ENCODE peak calls at places on chromosomes 7 and 10, in nine cellular contexts. I is right cardiac atrium, D is Karpas-422, W is PC-3, O is upper lobe of right lung, B is psoas muscle, H is AG04450, U is BE2C, X is mammary epithelial cell. L is an unnamed sample.

GRCh38 chr7:26379711-26380110 is 88.0 kb downstream of the SNX10 start:
- DNase-seq in D (no peak), H (no peak), W (no peak), U (no peak), B (no peak), X (no peak), O (no peak), I (no peak), L (no peak)

GRCh38 chr7:97018775-97019535 is 5.7 kb downstream of the DLX5 start:
- DNase-seq in H (no peak), I (no peak), D (no peak), U (no peak), X (no peak), B (no peak), O (no peak), W (no peak), L (no peak)

GRCh38 chr7:56063882-56064625 is at the start of gene SUMF2:
- DNase-seq in W (peak; percentile 85), U (peak; percentile 93), I (peak; percentile 98), X (peak; percentile 80), H (peak; percentile 58), D (peak; percentile 95), O (peak; percentile 97), B (peak; percentile 96), L (peak; percentile 87)

GRCh38 chr10:121648078-121648477 is 49.8 kb upstream of the FGFR2 start:
- DNase-seq in H (no peak), B (no peak), U (no peak), X (no peak), I (no peak), D (no peak), W (no peak), O (peak; percentile 40), L (no peak)

GRCh38 chr10:17989908-17990767 is 38.4 kb downstream of the SLC39A12 start:
- DNase-seq in I (no peak), U (no peak), D (peak; percentile 74), X (peak; percentile 84), H (no peak), B (no peak), W (peak; percentile 79), O (no peak), L (no peak)

GRCh38 chr7:50302486-50303081 is 1.9 kb upstream of the IKZF1 start:
- DNase-seq in B (no peak), D (no peak), U (no peak), W (no peak), I (no peak), H (no peak), X (no peak), O (no peak), L (no peak)

GRCh38 chr10:119301397-119301796 is 94.0 kb downstream of the GRK5 start:
- DNase-seq in O (no peak), W (no peak), D (peak; percentile 56), U (no peak), I (no peak), B (no peak), X (no peak), H (no peak), L (no peak)

GRCh38 chr7:147759327-147759943 is 831.1 kb upstream of the C7orf33 start:
- DNase-seq in O (no peak), X (no peak), I (no peak), D (no peak), W (no peak), H (no peak), B (no peak), U (no peak), L (no peak)

GRCh38 chr10:95788830-95789229 is 32.9 kb downstream of the ENTPD1 start:
- DNase-seq in X (no peak), B (no peak), H (peak; percentile 34), W (no peak), U (no peak), D (no peak), O (no peak), I (no peak), L (no peak)

GRCh38 chr7:128110641-128111365 is 79.6 kb upstream of the LRRC4 start:
- DNase-seq in D (peak; percentile 59), U (no peak), B (no peak), X (no peak), W (no peak), I (no peak), O (peak; percentile 23), H (no peak), L (no peak)

GRCh38 chr7:100066953-100067352 is 14.6 kb downstream of the ZNF3 start:
- DNase-seq in I (no peak), U (no peak), B (no peak), H (no peak), W (no peak), X (no peak), O (no peak), D (no peak), L (no peak)

DNA sequence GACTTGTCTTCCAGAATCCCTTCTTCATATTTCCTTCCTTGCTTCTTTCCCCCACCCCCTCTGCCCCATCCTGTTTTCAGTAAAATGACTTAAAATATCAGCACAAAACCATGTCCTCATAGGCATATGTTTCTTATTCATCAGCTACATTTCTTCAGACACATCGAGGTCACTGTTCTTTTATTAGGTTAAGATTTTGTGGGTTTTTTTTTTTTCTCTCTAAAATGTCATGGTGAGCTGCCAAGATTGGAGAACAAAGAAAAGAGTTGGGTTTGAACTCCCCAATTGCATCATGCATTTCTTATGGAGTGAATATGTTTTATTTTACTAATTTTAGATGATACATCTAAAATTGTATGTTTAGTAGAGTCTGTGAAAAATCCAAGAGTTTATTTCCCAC is 35.8 kb downstream of the LAMB4 start:
- DNase-seq in X (no peak), I (no peak), W (no peak), U (no peak), B (no peak), H (no peak), O (no peak), D (no peak), L (no peak)
- H3K4me3 ChIP-seq in X (no peak overlapping the region), I (no peak overlapping the region), W (no peak overlapping the region), U (no peak overlapping the region), B (peak overlapping the region; percentile 34), H (no peak overlapping the region), O (no peak overlapping the region), D (no peak overlapping the region), L (no peak overlapping the region)

GRCh38 chr7:157021071-157021891 is 10.8 kb upstream of the MNX1 start:
- DNase-seq in B (no peak), D (no peak), X (no peak), I (no peak), U (no peak), H (no peak), O (peak; percentile 48), W (no peak), L (no peak)
- H3K27me3 ChIP-seq in B (peaks cover 96% of the 10 kb centered on the region), D (no peaks in the 10 kb centered on the region), X (peaks cover 13% of the 10 kb centered on the region), I (peaks cover 7% of the 10 kb centered on the region), U (peaks cover 100% of the 10 kb centered on the region), H (peaks cover 83% of the 10 kb centered on the region), O (peaks cover 95% of the 10 kb centered on the region), W (peaks cover 94% of the 10 kb centered on the region), L (peaks cover 4% of the 10 kb centered on the region)

DNA sequence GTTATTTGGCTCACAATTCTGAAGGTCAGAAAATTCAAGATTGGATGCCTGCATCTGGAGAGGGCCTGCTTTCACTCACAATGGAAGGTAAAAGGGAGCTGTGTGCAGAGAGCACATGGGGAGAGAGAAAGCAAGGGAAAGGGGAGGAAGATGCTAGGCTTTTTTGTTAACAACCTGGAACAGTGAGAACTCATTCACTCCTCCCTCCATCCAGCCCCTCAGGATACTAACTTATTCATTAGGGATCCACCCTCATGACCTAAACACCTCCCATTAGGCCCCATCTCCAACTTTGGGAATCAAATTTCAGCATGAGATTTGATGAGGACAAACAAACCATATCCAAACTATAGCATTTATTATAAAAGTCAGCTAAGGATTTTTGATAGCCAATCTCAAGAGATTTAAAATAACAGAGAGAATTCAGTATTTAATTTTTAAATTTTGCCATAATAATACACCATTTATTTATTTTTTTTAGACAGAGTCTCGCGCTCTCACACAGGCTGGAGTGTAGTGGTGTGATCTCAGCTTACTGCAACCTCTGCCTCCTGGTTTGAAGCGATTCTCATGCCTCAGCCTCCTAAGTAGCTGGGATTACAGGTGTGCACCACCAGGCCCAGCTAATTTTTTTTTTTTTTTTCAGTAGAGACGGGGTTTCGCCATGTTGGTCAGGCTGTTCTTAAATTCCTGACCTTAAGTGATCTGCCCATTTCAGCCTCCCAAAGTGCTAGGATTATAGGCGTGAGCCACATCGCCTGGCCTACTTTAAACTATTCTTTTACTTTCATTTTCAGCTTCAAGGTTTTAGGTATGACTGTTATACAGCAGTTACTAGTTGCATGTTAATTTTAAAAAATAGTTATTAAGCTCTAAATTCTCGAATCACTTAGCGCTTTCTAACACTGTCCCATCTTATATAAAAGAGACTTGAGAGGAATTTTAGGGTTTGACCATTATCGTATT is 20.3 kb upstream of the ETV1 start:
- DNase-seq in W (no peak), I (no peak), U (no peak), O (no peak), X (no peak), D (no peak), B (no peak), H (no peak), L (no peak)
- H3K9me3 ChIP-seq in W (no peaks in the 10 kb centered on the region), I (no peaks in the 10 kb centered on the region), U (no peaks in the 10 kb centered on the region), O (no peaks in the 10 kb centered on the region), X (no peaks in the 10 kb centered on the region), D (no peaks in the 10 kb centered on the region), B (no peaks in the 10 kb centered on the region), H (no peaks in the 10 kb centered on the region), L (no peaks in the 10 kb centered on the region)

GRCh38 chr7:52273685-52274610 is 761.5 kb upstream of the POM121L12 start:
- DNase-seq in B (peak; percentile 53), I (peak; percentile 63), O (peak; percentile 63), W (no peak), U (no peak), H (no peak), X (no peak), D (no peak), L (no peak)
- H3K4me3 ChIP-seq in B (no peak overlapping the region), I (peak overlapping the region; percentile 15), O (no peak overlapping the region), W (no peak overlapping the region), U (no peak overlapping the region), H (no peak overlapping the region), X (no peak overlapping the region), D (no peak overlapping the region), L (no peak overlapping the region)

DNA sequence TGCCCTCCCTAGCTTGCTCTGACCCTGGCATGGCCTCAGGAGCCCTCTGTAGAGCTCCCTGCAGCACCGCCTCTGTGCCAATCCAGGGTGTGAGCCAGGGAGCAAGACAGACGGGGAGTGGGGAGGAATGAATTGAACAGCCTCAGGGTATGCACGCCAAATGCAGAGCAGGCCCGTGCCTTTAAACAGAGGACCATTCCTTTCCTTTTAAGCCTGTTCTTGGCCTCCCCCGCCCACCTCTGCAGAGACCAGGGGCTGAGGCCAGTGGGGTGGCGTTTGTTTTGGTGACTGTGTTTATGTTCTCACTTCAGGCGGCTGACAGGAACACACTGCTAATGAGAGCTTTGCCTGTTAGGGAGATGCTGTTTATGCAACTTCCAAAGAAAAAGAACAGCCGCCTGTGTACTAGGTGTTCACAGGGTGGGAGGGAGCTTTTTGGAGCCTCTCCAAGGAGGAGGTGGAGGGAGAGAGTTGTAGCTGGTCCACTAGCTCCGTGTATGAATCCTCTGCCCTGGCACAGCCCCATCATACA is 528.1 kb upstream of the DPP6 start:
- DNase-seq in U (no peak), I (peak; percentile 75), O (no peak), B (no peak), D (no peak), W (no peak), H (no peak), X (no peak), L (peak; percentile 18)
- H3K27me3 ChIP-seq in U (peaks cover 30% of the 10 kb centered on the region), I (no peaks in the 10 kb centered on the region), O (no peaks in the 10 kb centered on the region), B (no peaks in the 10 kb centered on the region), D (no peaks in the 10 kb centered on the region), W (no peaks in the 10 kb centered on the region), H (no peaks in the 10 kb centered on the region), X (no peaks in the 10 kb centered on the region), L (no peaks in the 10 kb centered on the region)